ENCODE peak calls at places on chromosomes 2 and 18, in nine cellular contexts. M, Z, W, S, K, Y, R, X and B are unnamed samples.

GRCh38 chr18:63271881-63272299 is 47.7 kb downstream of the BCL2 start:
- DNase-seq in Y (no peak), K (peak), X (no peak), Z (peak), W (no peak), S (no peak), M (no peak), R (no peak), B (no peak)

GRCh38 chr2:174603280-174603679 is 5.7 kb upstream of the WIPF1 start:
- DNase-seq in R (peak), X (peak), Z (peak), K (peak), W (no peak), S (peak), Y (peak), M (peak), B (peak)

GRCh38 chr2:95058466-95058988 is 33.0 kb downstream of the MAL start:
- DNase-seq in S (no peak), Z (no peak), R (no peak), K (no peak), Y (no peak), X (no peak), M (peak), W (no peak), B (no peak)

GRCh38 chr18:29874519-29875098 is 1167.9 kb downstream of the DSC3 start:
- DNase-seq in W (peak), R (peak), K (no peak), Y (no peak), Z (peak), X (no peak), M (peak), S (peak), B (peak)

GRCh38 chr2:2191110-2191707 is 139.9 kb downstream of the MYT1L start:
- DNase-seq in R (no peak), Y (no peak), X (no peak), S (no peak), K (no peak), M (no peak), Z (peak), W (no peak), B (no peak)

GRCh38 chr2:126208266-126208665 is 447.7 kb upstream of the GYPC start:
- DNase-seq in K (no peak), Y (no peak), R (no peak), X (no peak), W (no peak), S (no peak), M (no peak), Z (no peak), B (no peak)

GRCh38 chr2:85981579-85982247 is 92.9 kb upstream of the ST3GAL5 start:
- DNase-seq in R (no peak), M (no peak), Z (no peak), X (no peak), S (no peak), W (no peak), K (no peak), Y (no peak), B (no peak)

GRCh38 chr2:217787160-217787877 is 215.5 kb downstream of the TNS1 start:
- DNase-seq in M (no peak), W (no peak), X (no peak), Y (no peak), K (no peak), Z (no peak), R (no peak), S (no peak), B (no peak)

GRCh38 chr2:204947448-204947847 is 402.2 kb downstream of the PARD3B start:
- DNase-seq in K (no peak), W (no peak), X (no peak), M (peak), R (no peak), Z (no peak), Y (no peak), S (no peak), B (no peak)

GRCh38 chr2:95231723-95232122 is 24.4 kb downstream of the ZNF892 start:
- DNase-seq in Z (peak), K (peak), W (peak), Y (no peak), R (peak), X (peak), M (peak), S (peak), B (peak)

GRCh38 chr2:195009202-195009601 is 647.8 kb upstream of the SLC39A10 start:
- DNase-seq in X (no peak), Y (no peak), M (no peak), K (no peak), W (no peak), S (peak), Z (peak), R (peak), B (no peak)

GRCh38 chr2:144515694-144516416 is 4.1 kb downstream of the ZEB2 start:
- DNase-seq in S (peak), Z (peak), M (peak), W (no peak), R (peak), K (no peak), X (no peak), Y (no peak), B (no peak)

GRCh38 chr2:45178854-45179253 is 169.6 kb upstream of the SIX2 start:
- DNase-seq in W (no peak), R (peak), Y (no peak), X (no peak), Z (no peak), K (no peak), M (no peak), S (peak), B (no peak)

GRCh38 chr2:145757503-145758290 is 1237.8 kb upstream of the ZEB2 start:
- DNase-seq in Z (no peak), M (no peak), X (no peak), Y (no peak), S (no peak), R (no peak), K (no peak), W (no peak), B (peak)

GRCh38 chr18:7415081-7415894 is 151.8 kb upstream of the PTPRM start:
- DNase-seq in X (no peak), K (no peak), Y (no peak), M (no peak), S (no peak), W (no peak), Z (peak), R (no peak), B (peak)